ENCODE peak calls at places on chromosomes 12 and 14, in six cellular contexts. One of them, this sample, is unnamed.

GRCh38 chr14:88384653-88385205 is 728 bp upstream of the SPATA7 start:
- DNase-seq in HepG2: no peak
- DNase-seq in H1: no peak
- DNase-seq in SK-N-SH: peak
- DNase-seq in GM12878: no peak
- DNase-seq in K562: peak
- DNase-seq in this sample: peak

GRCh38 chr12:109462868-109463692 is 14.0 kb downstream of the KCTD10 start:
- DNase-seq in H1: no peak
- DNase-seq in HepG2: peak
- DNase-seq in SK-N-SH: peak
- DNase-seq in K562: no peak
- DNase-seq in GM12878: no peak
- DNase-seq in this sample: no peak

GRCh38 chr12:3772380-3772779 is 19.5 kb upstream of the CRACR2A start:
- DNase-seq in GM12878: no peak
- DNase-seq in K562: no peak
- DNase-seq in HepG2: no peak
- DNase-seq in H1: no peak
- DNase-seq in SK-N-SH: no peak
- DNase-seq in this sample: no peak

GRCh38 chr12:92065018-92065499 is 80.6 kb downstream of the BTG1 start:
- DNase-seq in HepG2: peak
- DNase-seq in K562: no peak
- DNase-seq in H1: no peak
- DNase-seq in GM12878: peak
- DNase-seq in SK-N-SH: no peak
- DNase-seq in this sample: no peak

GRCh38 chr14:88952901-88953300 is 128.4 kb downstream of the TTC8 start:
- DNase-seq in HepG2: no peak
- DNase-seq in SK-N-SH: no peak
- DNase-seq in H1: no peak
- DNase-seq in K562: no peak
- DNase-seq in GM12878: no peak
- DNase-seq in this sample: no peak

GRCh38 chr12:75890141-75890540 is 141.4 kb downstream of the PHLDA1 start:
- DNase-seq in GM12878: no peak
- DNase-seq in HepG2: no peak
- DNase-seq in SK-N-SH: no peak
- DNase-seq in K562: no peak
- DNase-seq in H1: no peak
- DNase-seq in this sample: no peak

GRCh38 chr12:49621651-49622500 is 1.5 kb upstream of the PRPF40B start:
- DNase-seq in SK-N-SH: peak
- DNase-seq in K562: no peak
- DNase-seq in H1: no peak
- DNase-seq in HepG2: no peak
- DNase-seq in GM12878: no peak
- DNase-seq in this sample: no peak

GRCh38 chr12:29282452-29282851 is 98.5 kb downstream of the ERGIC2 start:
- DNase-seq in HepG2: no peak
- DNase-seq in K562: no peak
- DNase-seq in SK-N-SH: peak
- DNase-seq in GM12878: no peak
- DNase-seq in H1: no peak
- DNase-seq in this sample: no peak

GRCh38 chr14:58488550-58488949 is 61.0 kb downstream of the KIAA0586 start:
- DNase-seq in SK-N-SH: no peak
- DNase-seq in K562: no peak
- DNase-seq in H1: no peak
- DNase-seq in HepG2: no peak
- DNase-seq in GM12878: no peak
- DNase-seq in this sample: no peak

GRCh38 chr14:38391334-38391733 is 135.4 kb upstream of the CLEC14A start:
- DNase-seq in HepG2: no peak
- DNase-seq in H1: no peak
- DNase-seq in K562: no peak
- DNase-seq in SK-N-SH: no peak
- DNase-seq in GM12878: no peak
- DNase-seq in this sample: no peak

GRCh38 chr12:126243814-126244213 is 1178.6 kb downstream of the AACS start:
- DNase-seq in SK-N-SH: no peak
- DNase-seq in K562: no peak
- DNase-seq in HepG2: no peak
- DNase-seq in H1: no peak
- DNase-seq in GM12878: no peak
- DNase-seq in this sample: no peak

GRCh38 chr14:52031781-52032180 is 37.1 kb downstream of the NID2 start:
- DNase-seq in K562: no peak
- DNase-seq in HepG2: no peak
- DNase-seq in GM12878: no peak
- DNase-seq in SK-N-SH: no peak
- DNase-seq in H1: no peak
- DNase-seq in this sample: no peak

GRCh38 chr12:125249066-125249824 is 184.0 kb downstream of the AACS start:
- DNase-seq in K562: no peak
- DNase-seq in GM12878: no peak
- DNase-seq in H1: no peak
- DNase-seq in SK-N-SH: no peak
- DNase-seq in HepG2: no peak
- DNase-seq in this sample: no peak

GRCh38 chr12:64187370-64187769 is 34.7 kb downstream of the KICS2 start:
- DNase-seq in H1: no peak
- DNase-seq in HepG2: no peak
- DNase-seq in SK-N-SH: no peak
- DNase-seq in GM12878: no peak
- DNase-seq in K562: no peak
- DNase-seq in this sample: no peak

GRCh38 chr12:24937553-24938244 is 11.2 kb downstream of the BCAT1 start:
- DNase-seq in GM12878: no peak
- DNase-seq in H1: no peak
- DNase-seq in HepG2: no peak
- DNase-seq in SK-N-SH: no peak
- DNase-seq in K562: no peak
- DNase-seq in this sample: no peak

GRCh38 chr12:92505373-92506340 is 197.1 kb upstream of the PLEKHG7 start:
- DNase-seq in SK-N-SH: peak
- DNase-seq in K562: peak
- DNase-seq in GM12878: peak
- DNase-seq in H1: no peak
- DNase-seq in HepG2: no peak
- DNase-seq in this sample: peak

GRCh38 chr12:10320643-10321042 is 13.0 kb downstream of the KLRD1 start:
- DNase-seq in GM12878: no peak
- DNase-seq in K562: no peak
- DNase-seq in HepG2: no peak
- DNase-seq in H1: no peak
- DNase-seq in SK-N-SH: no peak
- DNase-seq in this sample: no peak

GRCh38 chr12:132754555-132754954 is 7.1 kb downstream of the ANKLE2 start:
- DNase-seq in HepG2: no peak
- DNase-seq in GM12878: no peak
- DNase-seq in K562: no peak
- DNase-seq in SK-N-SH: no peak
- DNase-seq in H1: no peak
- DNase-seq in this sample: no peak

GRCh38 chr14:52821805-52822250 is 30.4 kb upstream of the GNPNAT1 start:
- DNase-seq in GM12878: no peak
- DNase-seq in K562: no peak
- DNase-seq in H1: no peak
- DNase-seq in SK-N-SH: no peak
- DNase-seq in HepG2: peak
- DNase-seq in this sample: no peak

GRCh38 chr14:99982449-99983250 is 82.6 kb upstream of the EVL start:
- DNase-seq in H1: peak
- DNase-seq in SK-N-SH: peak
- DNase-seq in K562: peak
- DNase-seq in GM12878: peak
- DNase-seq in HepG2: peak
- DNase-seq in this sample: peak

GRCh38 chr14:41558527-41558926 is 48.1 kb upstream of the LRFN5 start:
- DNase-seq in H1: no peak
- DNase-seq in HepG2: no peak
- DNase-seq in K562: no peak
- DNase-seq in GM12878: no peak
- DNase-seq in SK-N-SH: no peak
- DNase-seq in this sample: no peak

GRCh38 chr14:82667006-82667405 is 1133.4 kb upstream of the SEL1L start:
- DNase-seq in GM12878: no peak
- DNase-seq in SK-N-SH: no peak
- DNase-seq in HepG2: no peak
- DNase-seq in K562: no peak
- DNase-seq in H1: no peak
- DNase-seq in this sample: no peak

GRCh38 chr14:75059642-75060041 is 4.2 kb downstream of the ACYP1 start:
- DNase-seq in HepG2: no peak
- DNase-seq in SK-N-SH: no peak
- DNase-seq in H1: no peak
- DNase-seq in GM12878: no peak
- DNase-seq in K562: no peak
- DNase-seq in this sample: no peak

GRCh38 chr14:105013150-105013787 is 7.6 kb downstream of the CDCA4 start:
- DNase-seq in SK-N-SH: peak
- DNase-seq in GM12878: no peak
- DNase-seq in H1: no peak
- DNase-seq in HepG2: no peak
- DNase-seq in K562: no peak
- DNase-seq in this sample: no peak

GRCh38 chr14:69675877-69676416 is 64.6 kb downstream of the SUSD6 start:
- DNase-seq in H1: no peak
- DNase-seq in K562: no peak
- DNase-seq in GM12878: peak
- DNase-seq in SK-N-SH: no peak
- DNase-seq in HepG2: no peak
- DNase-seq in this sample: no peak

GRCh38 chr14:50906326-50906725 is 34.5 kb downstream of the ABHD12B start:
- DNase-seq in HepG2: no peak
- DNase-seq in GM12878: no peak
- DNase-seq in H1: no peak
- DNase-seq in SK-N-SH: no peak
- DNase-seq in K562: no peak
- DNase-seq in this sample: no peak

GRCh38 chr12:11765817-11766794 is 116.6 kb downstream of the ETV6 start:
- DNase-seq in GM12878: peak
- DNase-seq in HepG2: no peak
- DNase-seq in H1: no peak
- DNase-seq in SK-N-SH: no peak
- DNase-seq in K562: no peak
- DNase-seq in this sample: peak

GRCh38 chr14:76773188-76773885 is 12.1 kb downstream of the VASH1 start:
- DNase-seq in HepG2: peak
- DNase-seq in SK-N-SH: peak
- DNase-seq in H1: no peak
- DNase-seq in GM12878: no peak
- DNase-seq in K562: peak
- DNase-seq in this sample: peak

GRCh38 chr12:43338848-43339526 is 213.0 kb downstream of the ADAMTS20 start:
- DNase-seq in H1: peak
- DNase-seq in GM12878: peak
- DNase-seq in HepG2: peak
- DNase-seq in SK-N-SH: peak
- DNase-seq in K562: no peak
- DNase-seq in this sample: peak
- TF ChIP-seq GABPA in H1: no peak
- TF ChIP-seq GABPA in GM12878: no peak
- TF ChIP-seq GABPA in HepG2: no peak
- TF ChIP-seq GABPA in SK-N-SH: peak
- TF ChIP-seq GABPA in K562: no peak
- TF ChIP-seq GABPA in this sample: peak

DNA sequence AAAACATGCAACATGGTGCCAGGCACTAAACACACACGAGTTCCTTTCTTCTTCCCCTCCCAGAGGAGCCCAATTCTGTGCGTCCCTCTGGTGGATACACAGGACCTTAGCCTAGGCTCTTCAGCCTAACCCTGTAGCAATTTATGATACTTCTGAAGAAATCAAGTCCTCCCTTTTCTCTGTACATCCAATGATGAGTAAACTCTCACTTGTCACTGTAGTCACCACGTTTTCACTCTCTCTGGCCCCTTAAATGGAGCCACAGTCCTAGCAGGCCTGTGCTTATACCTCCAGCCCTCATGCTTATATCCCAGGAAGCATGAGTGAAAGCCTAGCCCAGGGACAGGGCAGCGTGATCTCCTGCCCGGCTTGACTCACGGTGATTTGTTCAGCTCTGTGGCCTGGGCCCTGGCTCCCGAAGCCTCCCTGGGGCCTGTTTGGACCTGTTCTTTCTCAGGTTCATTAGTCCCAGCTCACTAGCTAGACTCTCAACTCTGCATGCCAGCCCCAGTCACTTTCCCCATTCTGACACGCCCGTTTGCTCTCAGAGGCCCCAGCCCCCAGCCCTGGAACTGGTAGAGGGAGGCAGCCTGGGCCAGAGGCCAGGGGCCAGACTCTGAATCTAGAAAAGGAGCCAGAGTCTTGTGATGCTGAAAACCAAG is 24.1 kb upstream of the PLEKHG3 start:
- DNase-seq in H1: no peak
- DNase-seq in K562: no peak
- DNase-seq in SK-N-SH: no peak
- DNase-seq in GM12878: no peak
- DNase-seq in HepG2: no peak
- DNase-seq in this sample: no peak
- H3K27ac ChIP-seq in H1: no peak
- H3K27ac ChIP-seq in K562: no peak
- H3K27ac ChIP-seq in SK-N-SH: no peak
- H3K27ac ChIP-seq in GM12878: no peak
- H3K27ac ChIP-seq in HepG2: no peak
- H3K27ac ChIP-seq in this sample: no peak

GRCh38 chr14:98059106-98059505 is 1212.9 kb downstream of the BCL11B start:
- DNase-seq in K562: no peak
- DNase-seq in HepG2: no peak
- DNase-seq in GM12878: no peak
- DNase-seq in SK-N-SH: no peak
- DNase-seq in H1: no peak
- DNase-seq in this sample: no peak

GRCh38 chr14:98056946-98057345 is 1215.1 kb downstream of the BCL11B start:
- DNase-seq in H1: no peak
- DNase-seq in GM12878: no peak
- DNase-seq in SK-N-SH: no peak
- DNase-seq in HepG2: no peak
- DNase-seq in K562: no peak
- DNase-seq in this sample: no peak

GRCh38 chr14:98062083-98062482 is 1209.9 kb downstream of the BCL11B start:
- DNase-seq in H1: no peak
- DNase-seq in K562: no peak
- DNase-seq in SK-N-SH: no peak
- DNase-seq in GM12878: no peak
- DNase-seq in HepG2: no peak
- DNase-seq in this sample: no peak
- TF ChIP-seq GABPA in H1: no peak
- TF ChIP-seq GABPA in K562: no peak
- TF ChIP-seq GABPA in SK-N-SH: no peak
- TF ChIP-seq GABPA in GM12878: no peak
- TF ChIP-seq GABPA in HepG2: no peak
- TF ChIP-seq GABPA in this sample: no peak

DNA sequence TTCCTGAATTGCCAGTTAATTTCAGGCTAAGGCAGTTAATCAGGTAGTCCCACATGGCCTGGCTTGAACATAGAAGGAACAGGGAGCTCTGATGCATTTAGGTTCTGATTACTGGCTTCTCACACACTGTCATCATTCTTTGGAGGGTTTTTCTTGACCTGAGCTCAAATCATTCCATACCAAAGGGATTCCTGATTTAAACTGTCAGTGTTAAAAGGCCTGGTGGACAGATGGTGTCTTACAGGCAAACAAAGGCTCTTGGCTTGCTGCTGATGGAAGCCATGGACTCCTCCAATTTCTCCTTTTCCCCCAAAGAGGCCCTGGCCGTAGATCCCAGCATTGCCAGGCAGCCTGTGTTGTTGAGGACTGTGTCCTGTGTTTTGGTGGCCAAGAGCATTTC is 30.2 kb downstream of the CACNA1C start:
- DNase-seq in SK-N-SH: no peak
- DNase-seq in K562: no peak
- DNase-seq in H1: no peak
- DNase-seq in GM12878: no peak
- DNase-seq in HepG2: no peak
- DNase-seq in this sample: no peak
- H3K27ac ChIP-seq in SK-N-SH: no peak
- H3K27ac ChIP-seq in K562: no peak
- H3K27ac ChIP-seq in H1: no peak
- H3K27ac ChIP-seq in GM12878: no peak
- H3K27ac ChIP-seq in HepG2: no peak
- H3K27ac ChIP-seq in this sample: no peak

This sample was measured in HL-60.